ENCODE peak calls at places on chromosomes 12 and 14, in ten cellular contexts. One of them, this sample, is unnamed. For H3K27me3, the result is how much of the 10 kb centered on the place peaks cover.

GRCh38 chr14:35809597-35809996 is 502 bp upstream of the RALGAPA1 start:
- DNase-seq in esophagus squamous epithelium: no peak
- DNase-seq in upper lobe of left lung: no peak
- DNase-seq in heart right ventricle: no peak
- DNase-seq in neural progenitor cell: no peak
- DNase-seq in bronchial epithelial cell: no peak
- DNase-seq in ovary: no peak
- DNase-seq in GM06990: no peak
- DNase-seq in AG04450: no peak
- DNase-seq in IMR-90: no peak
- DNase-seq in this sample: no peak

GRCh38 chr12:118541945-118542344 is 165.6 kb downstream of the SUDS3 start:
- DNase-seq in esophagus squamous epithelium: no peak
- DNase-seq in upper lobe of left lung: no peak
- DNase-seq in heart right ventricle: no peak
- DNase-seq in neural progenitor cell: no peak
- DNase-seq in bronchial epithelial cell: no peak
- DNase-seq in ovary: no peak
- DNase-seq in GM06990: no peak
- DNase-seq in AG04450: no peak
- DNase-seq in IMR-90: no peak
- DNase-seq in this sample: no peak

GRCh38 chr12:120490833-120491512 is 4.9 kb upstream of the DYNLL1 start:
- DNase-seq in esophagus squamous epithelium: no peak
- DNase-seq in upper lobe of left lung: no peak
- DNase-seq in heart right ventricle: no peak
- DNase-seq in neural progenitor cell: no peak
- DNase-seq in bronchial epithelial cell: no peak
- DNase-seq in ovary: no peak
- DNase-seq in GM06990: no peak
- DNase-seq in AG04450: no peak
- DNase-seq in IMR-90: no peak
- DNase-seq in this sample: no peak

GRCh38 chr12:6201199-6201608 is 1.0 kb downstream of the CD9 start:
- DNase-seq in esophagus squamous epithelium: no peak
- DNase-seq in upper lobe of left lung: peak
- DNase-seq in heart right ventricle: no peak
- DNase-seq in neural progenitor cell: peak
- DNase-seq in bronchial epithelial cell: no peak
- DNase-seq in ovary: no peak
- DNase-seq in GM06990: no peak
- DNase-seq in AG04450: no peak
- DNase-seq in IMR-90: no peak
- DNase-seq in this sample: peak

GRCh38 chr12:95385646-95386045 is 88.3 kb upstream of the METAP2 start:
- DNase-seq in esophagus squamous epithelium: no peak
- DNase-seq in upper lobe of left lung: no peak
- DNase-seq in heart right ventricle: peak
- DNase-seq in neural progenitor cell: no peak
- DNase-seq in bronchial epithelial cell: no peak
- DNase-seq in ovary: no peak
- DNase-seq in GM06990: no peak
- DNase-seq in AG04450: peak
- DNase-seq in IMR-90: peak
- DNase-seq in this sample: no peak

GRCh38 chr14:99519347-99519881 is 38.2 kb downstream of the CCNK start:
- DNase-seq in esophagus squamous epithelium: no peak
- DNase-seq in upper lobe of left lung: no peak
- DNase-seq in heart right ventricle: no peak
- DNase-seq in neural progenitor cell: no peak
- DNase-seq in bronchial epithelial cell: no peak
- DNase-seq in ovary: no peak
- DNase-seq in GM06990: no peak
- DNase-seq in AG04450: no peak
- DNase-seq in IMR-90: no peak
- DNase-seq in this sample: peak

GRCh38 chr14:55942101-55942645 is 176.0 kb upstream of the PELI2 start:
- DNase-seq in esophagus squamous epithelium: no peak
- DNase-seq in upper lobe of left lung: no peak
- DNase-seq in heart right ventricle: no peak
- DNase-seq in neural progenitor cell: no peak
- DNase-seq in bronchial epithelial cell: no peak
- DNase-seq in ovary: no peak
- DNase-seq in GM06990: no peak
- DNase-seq in AG04450: no peak
- DNase-seq in IMR-90: no peak
- DNase-seq in this sample: no peak

GRCh38 chr12:90404071-90404470 is 550.9 kb downstream of the CCER1 start:
- DNase-seq in esophagus squamous epithelium: no peak
- DNase-seq in upper lobe of left lung: no peak
- DNase-seq in heart right ventricle: no peak
- DNase-seq in neural progenitor cell: no peak
- DNase-seq in bronchial epithelial cell: no peak
- DNase-seq in ovary: no peak
- DNase-seq in GM06990: no peak
- DNase-seq in AG04450: no peak
- DNase-seq in IMR-90: no peak
- DNase-seq in this sample: no peak

DNA sequence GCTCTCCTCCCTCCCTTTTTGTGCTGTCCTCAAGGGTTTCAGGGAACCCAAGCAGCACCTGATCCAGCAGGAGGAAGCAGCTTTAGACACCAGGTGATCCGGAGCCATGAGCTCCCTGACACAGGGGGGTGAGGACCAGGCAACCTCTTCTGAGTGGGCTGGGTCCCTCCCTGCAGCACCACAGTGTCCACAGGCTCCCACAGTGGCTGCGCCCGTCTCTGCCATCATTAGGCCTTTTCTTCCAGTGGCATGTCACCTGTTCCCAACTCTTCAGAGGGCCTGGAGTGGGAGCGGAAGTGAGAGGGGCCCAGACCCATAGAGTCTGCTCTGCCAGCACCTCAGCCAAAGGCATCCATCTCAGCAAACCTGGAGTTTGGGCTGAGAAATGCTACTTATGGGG is 421 bp upstream of the KRT76 start:
- DNase-seq in esophagus squamous epithelium: no peak
- DNase-seq in upper lobe of left lung: no peak
- DNase-seq in heart right ventricle: no peak
- DNase-seq in neural progenitor cell: no peak
- DNase-seq in bronchial epithelial cell: no peak
- DNase-seq in ovary: no peak
- DNase-seq in GM06990: no peak
- DNase-seq in AG04450: no peak
- DNase-seq in IMR-90: no peak
- DNase-seq in this sample: peak
- H3K27me3 ChIP-seq in esophagus squamous epithelium: under half
- H3K27me3 ChIP-seq in upper lobe of left lung: under half
- H3K27me3 ChIP-seq in heart right ventricle: under half
- H3K27me3 ChIP-seq in neural progenitor cell: under half
- H3K27me3 ChIP-seq in bronchial epithelial cell: under half
- H3K27me3 ChIP-seq in ovary: under half
- H3K27me3 ChIP-seq in GM06990: under half
- H3K27me3 ChIP-seq in AG04450: under half
- H3K27me3 ChIP-seq in IMR-90: under half
- H3K27me3 ChIP-seq in this sample: under half

DNA sequence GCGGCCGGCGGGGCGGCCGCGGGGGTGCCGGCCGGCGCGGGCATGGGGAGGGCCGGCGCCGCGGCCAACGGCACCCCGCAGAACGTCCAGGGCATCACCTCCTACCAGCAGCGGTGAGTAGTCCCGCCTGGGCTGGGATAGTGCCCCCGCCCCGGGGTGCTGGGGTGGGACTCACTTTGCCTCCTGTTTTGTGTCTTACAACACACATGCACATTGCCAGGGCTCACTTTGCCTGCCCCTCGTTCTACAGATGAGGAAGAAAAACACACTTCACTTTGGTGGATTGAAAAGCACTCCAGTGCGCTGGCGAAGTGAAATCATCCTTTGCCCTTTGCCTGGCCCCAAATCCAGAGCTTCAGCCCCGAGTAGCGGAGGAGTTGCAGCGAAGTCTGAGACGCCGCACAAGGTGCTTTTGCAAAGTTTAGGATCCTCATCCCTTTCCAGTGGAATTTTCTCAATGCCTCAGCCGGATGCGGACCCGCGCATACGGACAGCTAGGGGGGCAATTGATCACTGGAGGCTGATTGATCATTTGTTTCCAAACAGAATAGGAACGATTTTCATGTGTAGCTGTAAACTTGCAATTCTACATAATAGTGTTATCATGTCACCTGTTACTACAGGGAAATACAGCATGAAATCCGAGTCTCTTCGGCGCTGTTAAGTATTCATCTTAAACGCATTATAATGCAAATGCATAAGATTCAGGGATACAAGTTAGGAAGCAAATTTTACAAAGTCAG is 3.6 kb upstream of the NPAS3 start:
- DNase-seq in esophagus squamous epithelium: no peak
- DNase-seq in upper lobe of left lung: no peak
- DNase-seq in heart right ventricle: no peak
- DNase-seq in neural progenitor cell: peak
- DNase-seq in bronchial epithelial cell: no peak
- DNase-seq in ovary: peak
- DNase-seq in GM06990: no peak
- DNase-seq in AG04450: no peak
- DNase-seq in IMR-90: no peak
- DNase-seq in this sample: no peak
- H3K4me3 ChIP-seq in esophagus squamous epithelium: peak
- H3K4me3 ChIP-seq in upper lobe of left lung: peak
- H3K4me3 ChIP-seq in heart right ventricle: no peak
- H3K4me3 ChIP-seq in neural progenitor cell: peak
- H3K4me3 ChIP-seq in bronchial epithelial cell: no peak
- H3K4me3 ChIP-seq in ovary: peak
- H3K4me3 ChIP-seq in GM06990: no peak
- H3K4me3 ChIP-seq in AG04450: peak
- H3K4me3 ChIP-seq in IMR-90: no peak
- H3K4me3 ChIP-seq in this sample: peak

GRCh38 chr12:19642305-19642704 is 203.0 kb downstream of the AEBP2 start:
- DNase-seq in esophagus squamous epithelium: no peak
- DNase-seq in upper lobe of left lung: no peak
- DNase-seq in heart right ventricle: no peak
- DNase-seq in neural progenitor cell: no peak
- DNase-seq in bronchial epithelial cell: no peak
- DNase-seq in ovary: no peak
- DNase-seq in GM06990: no peak
- DNase-seq in AG04450: no peak
- DNase-seq in IMR-90: no peak
- DNase-seq in this sample: no peak

GRCh38 chr12:19641235-19642080 is 202.2 kb downstream of the AEBP2 start:
- DNase-seq in esophagus squamous epithelium: no peak
- DNase-seq in upper lobe of left lung: no peak
- DNase-seq in heart right ventricle: no peak
- DNase-seq in neural progenitor cell: no peak
- DNase-seq in bronchial epithelial cell: no peak
- DNase-seq in ovary: no peak
- DNase-seq in GM06990: no peak
- DNase-seq in AG04450: no peak
- DNase-seq in IMR-90: no peak
- DNase-seq in this sample: no peak

GRCh38 chr12:19646599-19646998 is 207.3 kb downstream of the AEBP2 start:
- DNase-seq in esophagus squamous epithelium: no peak
- DNase-seq in upper lobe of left lung: no peak
- DNase-seq in heart right ventricle: no peak
- DNase-seq in neural progenitor cell: no peak
- DNase-seq in bronchial epithelial cell: no peak
- DNase-seq in ovary: no peak
- DNase-seq in GM06990: no peak
- DNase-seq in AG04450: no peak
- DNase-seq in IMR-90: no peak
- DNase-seq in this sample: no peak

GRCh38 chr12:19645823-19646222 is 206.5 kb downstream of the AEBP2 start:
- DNase-seq in esophagus squamous epithelium: no peak
- DNase-seq in upper lobe of left lung: no peak
- DNase-seq in heart right ventricle: no peak
- DNase-seq in neural progenitor cell: no peak
- DNase-seq in bronchial epithelial cell: no peak
- DNase-seq in ovary: no peak
- DNase-seq in GM06990: no peak
- DNase-seq in AG04450: no peak
- DNase-seq in IMR-90: no peak
- DNase-seq in this sample: no peak

DNA sequence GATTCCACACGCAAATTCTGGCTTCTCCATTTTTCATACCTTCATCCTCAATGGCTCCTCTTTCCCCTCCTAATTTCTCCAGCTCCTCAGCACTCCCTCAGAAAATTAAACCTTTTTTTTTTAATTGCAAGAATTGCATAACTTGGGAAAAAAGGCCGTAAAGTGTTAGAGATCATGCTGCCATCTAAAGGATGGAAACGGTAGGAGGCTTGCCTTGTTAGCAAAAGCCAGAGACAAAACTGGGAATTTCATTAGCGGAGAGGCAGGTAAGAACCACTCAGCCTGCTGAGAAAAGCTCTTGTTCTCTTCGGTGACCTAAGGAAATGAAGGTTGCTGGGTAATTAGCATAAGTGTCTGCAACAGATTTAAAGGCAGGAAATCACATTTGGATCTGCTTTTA is 204.3 kb downstream of the AEBP2 start:
- DNase-seq in esophagus squamous epithelium: no peak
- DNase-seq in upper lobe of left lung: peak
- DNase-seq in heart right ventricle: no peak
- DNase-seq in neural progenitor cell: peak
- DNase-seq in bronchial epithelial cell: peak
- DNase-seq in ovary: no peak
- DNase-seq in GM06990: no peak
- DNase-seq in AG04450: no peak
- DNase-seq in IMR-90: peak
- DNase-seq in this sample: no peak
- TF ChIP-seq CTCF in esophagus squamous epithelium: no peak
- TF ChIP-seq CTCF in upper lobe of left lung: peak
- TF ChIP-seq CTCF in heart right ventricle: peak
- TF ChIP-seq CTCF in neural progenitor cell: peak
- TF ChIP-seq CTCF in bronchial epithelial cell: peak
- TF ChIP-seq CTCF in ovary: peak
- TF ChIP-seq CTCF in GM06990: peak
- TF ChIP-seq CTCF in AG04450: peak
- TF ChIP-seq CTCF in IMR-90: peak
- TF ChIP-seq CTCF in this sample: peak

GRCh38 chr14:69487226-69487625 is 2.7 kb downstream of the PLEKHD1 start:
- DNase-seq in esophagus squamous epithelium: no peak
- DNase-seq in upper lobe of left lung: no peak
- DNase-seq in heart right ventricle: no peak
- DNase-seq in neural progenitor cell: peak
- DNase-seq in bronchial epithelial cell: no peak
- DNase-seq in ovary: no peak
- DNase-seq in GM06990: no peak
- DNase-seq in AG04450: no peak
- DNase-seq in IMR-90: no peak
- DNase-seq in this sample: no peak

GRCh38 chr14:69485701-69486100 is 1.2 kb downstream of the PLEKHD1 start:
- DNase-seq in esophagus squamous epithelium: no peak
- DNase-seq in upper lobe of left lung: no peak
- DNase-seq in heart right ventricle: no peak
- DNase-seq in neural progenitor cell: no peak
- DNase-seq in bronchial epithelial cell: no peak
- DNase-seq in ovary: no peak
- DNase-seq in GM06990: no peak
- DNase-seq in AG04450: no peak
- DNase-seq in IMR-90: no peak
- DNase-seq in this sample: peak

GRCh38 chr14:69483765-69484443 is 624 bp upstream of the PLEKHD1 start:
- DNase-seq in esophagus squamous epithelium: no peak
- DNase-seq in upper lobe of left lung: peak
- DNase-seq in heart right ventricle: no peak
- DNase-seq in neural progenitor cell: peak
- DNase-seq in bronchial epithelial cell: no peak
- DNase-seq in ovary: peak
- DNase-seq in GM06990: no peak
- DNase-seq in AG04450: no peak
- DNase-seq in IMR-90: peak
- DNase-seq in this sample: peak

GRCh38 chr14:69484444-69485113 is at the start of gene PLEKHD1:
- DNase-seq in esophagus squamous epithelium: no peak
- DNase-seq in upper lobe of left lung: peak
- DNase-seq in heart right ventricle: no peak
- DNase-seq in neural progenitor cell: peak
- DNase-seq in bronchial epithelial cell: no peak
- DNase-seq in ovary: no peak
- DNase-seq in GM06990: no peak
- DNase-seq in AG04450: no peak
- DNase-seq in IMR-90: no peak
- DNase-seq in this sample: peak

GRCh38 chr14:69485261-69485660 is 733 bp downstream of the PLEKHD1 start:
- DNase-seq in esophagus squamous epithelium: no peak
- DNase-seq in upper lobe of left lung: no peak
- DNase-seq in heart right ventricle: no peak
- DNase-seq in neural progenitor cell: no peak
- DNase-seq in bronchial epithelial cell: no peak
- DNase-seq in ovary: no peak
- DNase-seq in GM06990: no peak
- DNase-seq in AG04450: no peak
- DNase-seq in IMR-90: no peak
- DNase-seq in this sample: no peak
- H3K27me3 ChIP-seq in esophagus squamous epithelium: under half
- H3K27me3 ChIP-seq in upper lobe of left lung: under half
- H3K27me3 ChIP-seq in heart right ventricle: half or more
- H3K27me3 ChIP-seq in neural progenitor cell: half or more
- H3K27me3 ChIP-seq in bronchial epithelial cell: under half
- H3K27me3 ChIP-seq in ovary: under half
- H3K27me3 ChIP-seq in GM06990: under half
- H3K27me3 ChIP-seq in AG04450: half or more
- H3K27me3 ChIP-seq in IMR-90: half or more
- H3K27me3 ChIP-seq in this sample: under half

This sample was measured in upper lobe of right lung.